ENCODE peak calls at places on chromosomes 7 and 10, in seven cellular contexts. G is HCT116, E is breast epithelium, F is Karpas-422, K is aorta, B is left ventricle myocardium inferior, P is A673. H is an unnamed sample. For H3K27me3 and H3K4me1, the result is how much of the 10 kb centered on the place peaks cover.

GRCh38 chr7:81185072-81185471 is 266.2 kb upstream of the SEMA3C start:
- DNase-seq in G (no peak), E (no peak), F (no peak), K (no peak), B (no peak), P (no peak), H (no peak)

GRCh38 chr10:3339531-3339950 is 167.0 kb upstream of the PITRM1 start:
- DNase-seq in G (no peak), E (no peak), F (no peak), K (no peak), B (no peak), P (no peak), H (no peak)

GRCh38 chr7:35971133-35971995 is 170.5 kb downstream of the SEPTIN7 start:
- DNase-seq in G (no peak), E (no peak), F (no peak), K (no peak), B (no peak), P (no peak), H (peak)

GRCh38 chr7:112192236-112193154 is 13.7 kb downstream of the DOCK4 start:
- DNase-seq in G (no peak), E (no peak), F (no peak), K (no peak), B (no peak), P (peak), H (no peak)

GRCh38 chr7:44117801-44118429 is 5.4 kb downstream of the POLD2 start:
- DNase-seq in G (no peak), E (no peak), F (no peak), K (peak), B (no peak), P (no peak), H (no peak)

GRCh38 chr10:7890802-7891201 is 72.5 kb downstream of the TAF3 start:
- DNase-seq in G (no peak), E (no peak), F (no peak), K (no peak), B (no peak), P (no peak), H (no peak)

GRCh38 chr7:22723171-22723601 is 3.8 kb upstream of the IL6 start:
- DNase-seq in G (no peak), E (peak), F (peak), K (peak), B (peak), P (no peak), H (peak)

GRCh38 chr7:20430664-20431063 is 100.0 kb downstream of the ITGB8 start:
- DNase-seq in G (no peak), E (no peak), F (no peak), K (no peak), B (no peak), P (no peak), H (no peak)

GRCh38 chr10:82953331-82953730 is 1078.3 kb downstream of the NRG3 start:
- DNase-seq in G (no peak), E (no peak), F (no peak), K (no peak), B (no peak), P (no peak), H (no peak)

GRCh38 chr10:123143825-123144168 is 4.1 kb upstream of the HMX2 start:
- DNase-seq in G (no peak), E (no peak), F (no peak), K (no peak), B (no peak), P (no peak), H (no peak)
- H3K27me3 ChIP-seq in G (under half), E (under half), F (under half), K (under half), B (half or more), P (half or more), H (under half)

DNA sequence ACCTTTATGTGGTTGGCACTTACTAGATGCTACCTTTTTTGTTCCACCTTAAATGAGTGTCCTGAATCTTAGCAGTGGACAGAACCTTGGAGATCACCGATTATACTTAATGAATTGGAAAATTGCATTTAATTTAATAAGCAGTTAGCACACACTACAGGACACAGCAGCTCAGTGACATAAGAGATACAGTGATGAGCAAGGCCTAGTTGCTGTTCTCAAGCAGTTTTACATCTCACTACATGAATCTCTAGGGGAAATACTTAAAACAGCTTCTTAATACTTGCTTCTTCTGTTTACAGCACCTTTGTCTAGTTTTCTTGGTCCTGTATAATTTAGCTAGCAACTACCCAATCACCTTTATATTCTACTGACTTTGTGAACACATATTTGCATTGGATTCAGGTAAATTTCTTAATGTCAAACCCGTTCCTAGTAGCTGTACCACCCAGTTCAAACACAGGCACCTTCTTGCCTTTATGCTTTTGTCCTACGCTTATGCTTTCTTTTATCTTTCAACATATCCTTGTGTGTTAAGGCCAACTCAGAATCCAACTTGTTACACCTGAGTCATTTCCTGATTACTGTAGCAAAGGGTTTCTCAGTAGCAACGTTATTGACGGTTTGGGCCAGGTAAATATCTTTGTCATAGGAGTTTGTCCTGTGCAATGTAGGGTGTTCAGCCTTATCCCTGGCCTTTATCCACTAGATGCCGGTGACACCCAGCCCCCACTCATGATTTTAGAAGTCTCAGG is 1.8 kb downstream of the STAM start:
- DNase-seq in G (no peak), E (no peak), F (no peak), K (no peak), B (no peak), P (no peak), H (no peak)
- H3K4me1 ChIP-seq in G (under half), E (under half), F (under half), K (under half), B (half or more), P (under half), H (under half)

DNA sequence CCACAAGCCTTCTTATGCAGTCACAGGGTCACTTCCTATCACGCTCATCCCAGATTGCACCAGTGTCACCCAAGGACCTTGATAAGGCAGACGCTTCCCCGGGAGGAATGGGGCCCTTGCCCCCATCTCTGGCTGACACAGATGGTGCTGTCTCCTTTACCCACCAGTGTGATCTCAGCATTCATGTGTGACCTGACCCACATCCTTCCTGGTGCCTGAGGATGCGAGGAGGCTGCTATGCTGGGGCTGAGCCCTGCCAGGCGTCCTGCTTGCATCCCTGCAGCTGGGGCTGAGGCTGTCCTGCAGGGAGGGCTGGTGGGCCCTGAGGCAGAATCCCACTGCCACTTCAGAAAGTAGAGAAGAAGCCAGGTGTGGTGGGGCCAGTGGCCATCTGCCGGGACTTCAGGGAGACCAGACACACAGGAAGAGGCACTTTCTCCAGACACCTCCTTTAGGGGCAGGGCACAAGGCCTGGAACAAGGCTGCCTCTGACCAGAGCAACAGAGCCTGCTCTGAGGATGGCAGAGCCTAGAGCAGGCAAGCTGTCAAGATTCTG is 35.3 kb downstream of the RASGEF1A start:
- DNase-seq in G (no peak), E (no peak), F (no peak), K (peak), B (peak), P (no peak), H (peak)
- H3K27me3 ChIP-seq in G (under half), E (under half), F (under half), K (under half), B (half or more), P (under half), H (under half)

DNA sequence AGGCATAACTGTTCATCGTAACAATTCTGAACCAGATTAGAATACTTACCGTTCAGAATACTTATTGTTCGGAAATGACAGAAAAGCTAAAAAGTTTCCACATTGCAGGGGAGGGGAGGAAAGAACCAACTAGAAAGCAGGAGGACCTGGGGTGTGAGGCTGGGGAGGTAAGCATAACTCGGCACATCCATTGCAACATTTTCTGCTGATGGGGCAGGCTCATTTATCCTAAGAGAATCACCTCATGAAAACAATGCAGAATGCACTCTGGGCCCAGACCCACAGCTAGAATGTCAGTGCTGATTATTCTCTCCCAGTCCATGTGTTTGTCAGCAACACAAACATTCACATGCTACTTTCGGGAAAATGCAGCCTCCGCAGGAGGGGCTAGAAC is 9.6 kb downstream of the DNMBP start:
- DNase-seq in G (no peak), E (no peak), F (no peak), K (no peak), B (no peak), P (no peak), H (no peak)
- H3K4me1 ChIP-seq in G (half or more), E (under half), F (under half), K (under half), B (half or more), P (under half), H (under half)

DNA sequence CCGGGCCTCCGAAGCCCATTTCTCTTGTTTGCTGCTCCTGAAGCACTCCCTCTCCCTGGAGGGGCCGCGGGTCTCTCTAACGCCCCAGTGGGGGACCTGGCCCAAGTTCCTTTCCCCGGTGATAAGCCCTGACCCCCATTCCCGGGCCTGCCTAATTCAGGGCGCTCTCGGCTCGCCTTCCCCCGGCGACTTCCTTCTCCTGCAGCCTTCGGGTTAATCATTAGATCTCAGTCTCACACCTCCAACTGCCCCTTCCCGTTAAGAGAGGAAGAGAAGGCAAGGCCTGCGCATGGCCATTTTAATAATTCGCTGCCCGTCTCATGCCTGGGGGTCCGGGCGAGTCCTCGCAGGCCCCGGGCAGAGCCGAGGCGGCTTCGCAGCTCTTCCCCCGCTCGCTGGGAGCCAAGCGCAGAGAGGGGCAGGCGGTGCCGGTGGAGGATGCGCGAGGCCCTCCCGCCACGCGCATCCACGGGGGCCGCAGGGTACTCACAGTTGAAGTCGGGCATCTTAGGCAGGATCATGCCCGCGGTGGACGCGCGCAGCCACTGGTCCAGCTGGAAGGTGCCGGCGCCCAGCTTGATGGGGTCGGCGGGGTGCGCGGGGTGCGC is 1.2 kb downstream of the MNX1 start:
- DNase-seq in G (no peak), E (no peak), F (no peak), K (no peak), B (no peak), P (no peak), H (no peak)
- H3K27me3 ChIP-seq in G (under half), E (under half), F (under half), K (under half), B (half or more), P (half or more), H (under half)

DNA sequence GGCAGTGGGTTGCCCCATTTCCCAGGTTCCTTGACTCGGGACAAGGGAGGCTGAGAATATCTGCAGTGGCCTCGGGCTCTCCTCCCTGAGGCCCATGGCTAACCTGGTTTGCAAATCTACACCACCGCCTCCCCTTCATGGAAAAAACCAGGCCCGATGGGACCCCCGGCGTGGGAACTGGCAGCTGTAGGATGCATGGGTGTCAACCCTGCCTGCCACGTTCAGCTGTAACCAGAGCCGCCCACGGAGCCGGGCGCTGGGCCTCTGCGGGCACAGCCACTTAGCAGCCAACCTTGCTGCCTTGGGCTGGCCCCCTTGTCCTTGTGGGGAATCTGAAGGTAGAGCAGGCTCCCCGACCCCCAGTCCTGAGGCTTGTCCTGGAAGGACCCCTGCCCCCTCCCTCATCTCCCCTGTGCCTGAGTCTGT is 1.6 kb downstream of the PWWP2B start:
- DNase-seq in G (no peak), E (no peak), F (no peak), K (peak), B (peak), P (no peak), H (peak)
- H3K4me1 ChIP-seq in G (under half), E (under half), F (under half), K (under half), B (half or more), P (under half), H (under half)

GRCh38 chr7:157589680-157590079 is 252.9 kb downstream of the DNAJB6 start:
- DNase-seq in G (no peak), E (no peak), F (no peak), K (no peak), B (no peak), P (no peak), H (no peak)
- H3K27me3 ChIP-seq in G (under half), E (under half), F (under half), K (under half), B (half or more), P (under half), H (under half)

H was measured in right cardiac atrium.